ENCODE peak calls at places on chromosomes 4 and X, in nine cellular contexts. S, D, K, Q, X, I, R, J and G are unnamed samples. For H3K4me1, the result is how much of the 10 kb centered on the place peaks cover.

GRCh38 chr4:140296335-140296753 is 77.1 kb upstream of the SCOC start:
- DNase-seq in S (peak), D (peak), K (no peak), Q (peak), X (no peak), I (peak), R (peak), J (peak), G (peak)

GRCh38 chr4:134708026-134708425 is 506.4 kb upstream of the PABPC4L start:
- DNase-seq in S (no peak), D (no peak), K (no peak), Q (no peak), X (no peak), I (no peak), R (no peak), J (no peak), G (no peak)

GRCh38 chr4:168605411-168605810 is 108.6 kb downstream of the PALLD start:
- DNase-seq in S (peak), D (peak), K (no peak), Q (no peak), X (no peak), I (peak), R (peak), J (peak), G (no peak)

GRCh38 chrX:33434256-33435092 is 223.1 kb upstream of the DMD start:
- DNase-seq in S (no peak), D (no peak), K (peak), Q (peak), X (no peak), I (peak), R (peak), J (peak), G (no peak)

GRCh38 chr4:154611833-154612232 is 623 bp downstream of the FGG start:
- DNase-seq in S (no peak), D (no peak), K (no peak), Q (no peak), X (no peak), I (no peak), R (no peak), J (no peak), G (no peak)

GRCh38 chr4:73705056-73705432 is 35.3 kb upstream of the CXCL8 start:
- DNase-seq in S (no peak), D (no peak), K (no peak), Q (no peak), X (no peak), I (peak), R (peak), J (peak), G (no peak)

GRCh38 chrX:53440631-53441517 is 6.7 kb upstream of the HSD17B10 start:
- DNase-seq in S (peak), D (peak), K (peak), Q (peak), X (peak), I (peak), R (peak), J (peak), G (peak)

GRCh38 chr4:98166025-98166730 is 22.9 kb upstream of the STPG2 start:
- DNase-seq in S (peak), D (peak), K (no peak), Q (no peak), X (no peak), I (peak), R (peak), J (peak), G (no peak)

GRCh38 chr4:52038109-52038912 is at the start of gene SGCB:
- DNase-seq in S (peak), D (peak), K (peak), Q (peak), X (peak), I (peak), R (peak), J (peak), G (no peak)

GRCh38 chr4:166012129-166013078 is 139.4 kb downstream of the TLL1 start:
- DNase-seq in S (no peak), D (no peak), K (no peak), Q (no peak), X (no peak), I (peak), R (peak), J (peak), G (no peak)

GRCh38 chrX:115561605-115562491 is 874 bp downstream of the PLS3 start:
- DNase-seq in S (no peak), D (peak), K (peak), Q (no peak), X (peak), I (peak), R (peak), J (no peak), G (no peak)

GRCh38 chr4:100738388-100739165 is 220.8 kb upstream of the EMCN start:
- DNase-seq in S (no peak), D (no peak), K (no peak), Q (peak), X (no peak), I (peak), R (peak), J (peak), G (no peak)

GRCh38 chr4:17142232-17142711 is 243.8 kb upstream of the LDB2 start:
- DNase-seq in S (no peak), D (no peak), K (no peak), Q (no peak), X (no peak), I (no peak), R (peak), J (peak), G (no peak)

GRCh38 chr4:13126976-13127910 is 356.9 kb downstream of the RAB28 start:
- DNase-seq in S (no peak), D (no peak), K (no peak), Q (no peak), X (no peak), I (no peak), R (no peak), J (no peak), G (no peak)

GRCh38 chr4:80017125-80017854 is 55.7 kb downstream of the ANTXR2 start:
- DNase-seq in S (no peak), D (no peak), K (no peak), Q (no peak), X (no peak), I (peak), R (peak), J (peak), G (no peak)

GRCh38 chrX:68941385-68941952 is 112.6 kb downstream of the EFNB1 start:
- DNase-seq in S (no peak), D (no peak), K (no peak), Q (no peak), X (no peak), I (no peak), R (peak), J (peak), G (peak)

GRCh38 chr4:163395758-163396157 is 52.1 kb downstream of the NPY5R start:
- DNase-seq in S (no peak), D (no peak), K (no peak), Q (no peak), X (no peak), I (peak), R (no peak), J (no peak), G (no peak)

GRCh38 chr4:141065872-141066271 is 67.4 kb downstream of the RNF150 start:
- DNase-seq in S (no peak), D (no peak), K (no peak), Q (no peak), X (no peak), I (no peak), R (peak), J (no peak), G (no peak)

GRCh38 chrX:136450050-136450830 is 37.5 kb upstream of the BRS3 start:
- DNase-seq in S (no peak), D (no peak), K (no peak), Q (no peak), X (no peak), I (no peak), R (no peak), J (no peak), G (no peak)

GRCh38 chr4:28391877-28392276 is 1531.2 kb downstream of the STIM2 start:
- DNase-seq in S (no peak), D (no peak), K (no peak), Q (no peak), X (no peak), I (peak), R (peak), J (no peak), G (no peak)

GRCh38 chr4:19722404-19722803 is 529.3 kb upstream of the SLIT2 start:
- DNase-seq in S (no peak), D (no peak), K (no peak), Q (no peak), X (no peak), I (no peak), R (no peak), J (no peak), G (no peak)

GRCh38 chr4:183287677-183288076 is 32.4 kb downstream of the CLDN22 start:
- DNase-seq in S (no peak), D (no peak), K (no peak), Q (no peak), X (no peak), I (no peak), R (no peak), J (no peak), G (no peak)

GRCh38 chr4:28702571-28702970 is 1841.9 kb downstream of the STIM2 start:
- DNase-seq in S (no peak), D (no peak), K (no peak), Q (no peak), X (no peak), I (no peak), R (peak), J (no peak), G (no peak)

GRCh38 chr4:110635155-110635479 is 12.2 kb upstream of the PITX2 start:
- DNase-seq in S (no peak), D (no peak), K (no peak), Q (no peak), X (no peak), I (no peak), R (no peak), J (no peak), G (no peak)

GRCh38 chrX:119726900-119727555 is 31.4 kb upstream of the SOWAHD start:
- DNase-seq in S (no peak), D (no peak), K (no peak), Q (no peak), X (no peak), I (peak), R (peak), J (no peak), G (no peak)

GRCh38 chr4:24470681-24471622 is 113.4 kb downstream of the DHX15 start:
- DNase-seq in S (no peak), D (peak), K (peak), Q (no peak), X (peak), I (peak), R (peak), J (peak), G (no peak)
- TF ChIP-seq CTCF in S (no peak), D (no peak), K (no peak), Q (no peak), X (no peak), I (no peak), R (peak), J (peak), G (no peak)

GRCh38 chr4:186764457-186764856 is 40.8 kb upstream of the FAT1 start:
- DNase-seq in S (no peak), D (no peak), K (no peak), Q (no peak), X (no peak), I (no peak), R (no peak), J (no peak), G (no peak)
- H3K4me1 ChIP-seq in S (under half), D (under half), K (under half), Q (under half), X (under half), I (under half), R (under half), J (under half), G (under half)

DNA sequence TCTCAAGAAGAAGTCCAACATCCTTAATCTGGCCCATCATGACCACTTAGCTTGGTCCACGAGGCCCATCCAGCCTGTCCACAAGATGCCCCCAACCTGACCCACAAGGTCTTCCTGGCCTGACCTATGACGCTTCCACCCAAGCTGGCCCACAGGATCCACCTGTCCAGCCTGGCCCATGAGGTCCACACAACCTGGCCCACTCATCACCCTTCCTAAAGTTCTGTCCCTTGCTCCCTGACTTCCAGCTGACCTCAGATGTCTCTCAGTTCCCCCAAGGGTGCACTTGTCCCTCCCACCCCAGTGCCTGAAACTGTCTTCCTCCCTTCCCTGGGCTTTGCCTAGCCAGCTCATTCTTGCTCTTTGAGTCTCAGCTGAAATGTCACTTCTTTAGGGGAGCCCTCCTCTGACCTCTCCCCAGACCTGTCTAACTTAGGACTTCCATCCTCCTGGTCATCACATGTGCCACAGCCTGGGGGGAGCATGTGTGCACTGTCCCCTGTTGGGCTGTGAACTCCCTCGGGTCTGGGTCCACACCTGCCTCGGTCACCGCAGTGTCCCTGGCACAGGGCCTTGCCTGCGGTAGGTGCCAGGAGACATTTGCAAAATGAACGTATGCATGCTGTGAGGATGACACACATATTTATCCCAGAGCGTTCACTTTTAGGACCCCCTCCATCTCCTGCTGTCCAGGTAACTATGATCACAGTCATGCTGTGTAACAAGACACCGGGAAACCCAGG is 61.7 kb downstream of the EVC start:
- DNase-seq in S (no peak), D (no peak), K (peak), Q (no peak), X (no peak), I (peak), R (no peak), J (no peak), G (no peak)
- H3K27ac ChIP-seq in S (no peak), D (no peak), K (no peak), Q (no peak), X (no peak), I (peak), R (no peak), J (peak), G (no peak)

DNA sequence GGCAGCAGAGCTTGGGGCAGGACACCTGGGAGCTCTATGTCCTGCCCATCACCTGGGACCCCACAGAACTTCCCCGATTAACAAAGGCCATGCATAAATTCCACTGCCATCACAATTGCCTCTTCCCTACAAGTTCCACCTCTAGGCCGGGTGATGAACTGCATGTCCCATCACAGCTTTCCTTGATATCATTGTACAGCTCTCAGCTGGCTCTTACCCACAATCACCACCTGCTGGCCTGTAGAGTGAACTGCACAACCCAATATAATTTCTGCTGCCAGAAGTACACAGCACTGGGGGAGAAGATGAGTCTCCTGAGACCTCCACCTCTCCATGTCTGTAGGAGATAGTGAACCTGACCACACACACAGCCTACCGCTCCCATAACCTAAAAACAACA is 285.0 kb upstream of the AADAT start:
- DNase-seq in S (no peak), D (no peak), K (peak), Q (no peak), X (no peak), I (peak), R (no peak), J (no peak), G (no peak)
- TF ChIP-seq CTCF in S (no peak), D (peak), K (peak), Q (no peak), X (peak), I (peak), R (peak), J (peak), G (no peak)

DNA sequence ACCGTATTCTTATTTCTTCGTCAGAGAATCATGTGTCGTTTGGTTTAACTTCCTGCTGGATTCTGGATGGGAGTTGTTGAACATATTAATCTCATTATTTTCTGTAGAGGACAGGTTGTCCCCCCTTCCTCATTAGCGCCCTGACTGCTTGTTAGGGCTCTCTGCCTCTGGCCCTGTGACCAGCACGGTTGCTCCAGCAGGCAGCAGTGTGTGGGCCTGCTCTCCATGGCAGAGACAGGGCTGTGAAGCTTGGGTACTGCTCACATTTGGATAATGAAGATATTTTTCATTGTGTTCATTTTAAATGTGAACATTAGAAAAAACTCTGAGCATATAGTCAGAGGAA is 102.7 kb downstream of the KLHL8 start:
- DNase-seq in S (no peak), D (no peak), K (no peak), Q (no peak), X (no peak), I (no peak), R (no peak), J (no peak), G (no peak)
- H3K4me1 ChIP-seq in S (half or more), D (half or more), K (under half), Q (half or more), X (under half), I (under half), R (under half), J (under half), G (half or more)